ENCODE peak calls at places on chromosomes 13 and 19, in five cellular contexts. N is lung, W is uterus, C is AG04450, D is GM10248. F is an unnamed sample.
A peak's percentile ranks its signal among the peaks of the same experiment; 100 is the strongest.

GRCh38 chr13:90534617-90535340 is 812.7 kb upstream of the MIR17HG start:
- DNase-seq in N (no peak), W (no peak), C (no peak), D (no peak), F (no peak)

GRCh38 chr19:45918721-45919120 is 4.1 kb upstream of the NANOS2 start:
- DNase-seq in N (no peak), W (no peak), C (no peak), D (no peak), F (no peak)

GRCh38 chr13:31377946-31378345 is 178.2 kb downstream of the B3GLCT start:
- DNase-seq in N (no peak), W (no peak), C (no peak), D (no peak), F (no peak)

GRCh38 chr13:113098163-113098732 is 7.3 kb upstream of the F7 start:
- DNase-seq in N (no peak), W (no peak), C (no peak), D (no peak), F (no peak)

GRCh38 chr13:20713751-20714150 is 10.3 kb downstream of the IL17D start:
- DNase-seq in N (no peak), W (no peak), C (no peak), D (no peak), F (no peak)

GRCh38 chr19:12788682-12789097 is 2.6 kb upstream of the JUNB start:
- DNase-seq in N (peak; percentile 74), W (peak; percentile 79), C (no peak), D (peak; percentile 78), F (peak; percentile 86)

GRCh38 chr13:50685491-50685890 is 158.0 kb downstream of the DLEU7 start:
- DNase-seq in N (no peak), W (peak; percentile 21), C (no peak), D (no peak), F (no peak)

GRCh38 chr13:101258509-101258908 is 157.8 kb downstream of the NALCN start:
- DNase-seq in N (no peak), W (no peak), C (no peak), D (no peak), F (no peak)

GRCh38 chr13:20397896-20398295 is 127.8 kb downstream of the CRYL1 start:
- DNase-seq in N (no peak), W (no peak), C (no peak), D (no peak), F (no peak)

GRCh38 chr13:42119875-42120274 is 71.4 kb downstream of the DGKH start:
- DNase-seq in N (no peak), W (no peak), C (no peak), D (no peak), F (peak; percentile 11)

GRCh38 chr19:3061214-3062161 is 807 bp downstream of the TLE5 start:
- DNase-seq in N (no peak), W (peak; percentile 77), C (no peak), D (peak; percentile 81), F (peak; percentile 92)

GRCh38 chr13:33050161-33050560 is 33.9 kb downstream of the KL start:
- DNase-seq in N (no peak), W (no peak), C (no peak), D (no peak), F (no peak)

GRCh38 chr13:109665211-109665610 is 121.2 kb downstream of the IRS2 start:
- DNase-seq in N (no peak), W (no peak), C (no peak), D (no peak), F (no peak)

GRCh38 chr13:95301135-95301946 is at the start of gene ABCC4:
- DNase-seq in N (peak; percentile 67), W (peak; percentile 70), C (peak; percentile 27), D (peak; percentile 90), F (peak; percentile 96)

GRCh38 chr13:111346281-111346680 is 25.8 kb downstream of the TEX29 start:
- DNase-seq in N (peak; percentile 22), W (no peak), C (no peak), D (no peak), F (no peak)

GRCh38 chr13:78660130-78660857 is 1.3 kb upstream of the OBI1 start:
- DNase-seq in N (no peak), W (no peak), C (no peak), D (peak; percentile 23), F (peak; percentile 21)

GRCh38 chr13:99281811-99282263 is 23.7 kb upstream of the GPR18 start:
- DNase-seq in N (peak; percentile 64), W (peak; percentile 23), C (no peak), D (peak; percentile 42), F (peak; percentile 22)

GRCh38 chr13:24353736-24354135 is 44.4 kb downstream of the C1QTNF9 start:
- DNase-seq in N (no peak), W (no peak), C (no peak), D (no peak), F (no peak)

GRCh38 chr19:48489608-48490216 is 20.5 kb downstream of the CYTH2 start:
- DNase-seq in N (peak; percentile 80), W (peak; percentile 74), C (no peak), D (peak; percentile 85), F (peak; percentile 90)

GRCh38 chr19:1082165-1082927 is 12.8 kb downstream of the POLR2E start:
- DNase-seq in N (peak; percentile 91), W (no peak), C (no peak), D (peak; percentile 83), F (peak; percentile 91)

GRCh38 chr13:70613295-70613694 is 505.0 kb upstream of the KLHL1 start:
- DNase-seq in N (no peak), W (no peak), C (no peak), D (no peak), F (no peak)
- TF ChIP-seq CTCF in N (no peak), W (no peak), C (no peak), D (no peak), F (no peak)

GRCh38 chr13:68810660-68811059 is 1297.0 kb upstream of the ATXN8OS start:
- DNase-seq in N (no peak), W (no peak), C (no peak), D (no peak), F (no peak)
- TF ChIP-seq CTCF in N (no peak), W (no peak), C (no peak), D (peak; percentile 14), F (no peak)

GRCh38 chr13:97030705-97031452 is 36.6 kb upstream of the OXGR1 start:
- DNase-seq in N (no peak), W (no peak), C (peak; percentile 4), D (peak; percentile 17), F (peak; percentile 10)
- TF ChIP-seq CTCF in N (no peak), W (no peak), C (peak; percentile 11), D (no peak), F (no peak)

GRCh38 chr13:47549219-47549752 is 451.8 kb downstream of the SUCLA2 start:
- DNase-seq in N (no peak), W (no peak), C (no peak), D (no peak), F (no peak)
- TF ChIP-seq CTCF in N (no peak), W (no peak), C (no peak), D (no peak), F (no peak)

GRCh38 chr19:40594657-40595077 is 6.5 kb upstream of the LTBP4 start:
- DNase-seq in N (no peak), W (no peak), C (no peak), D (no peak), F (no peak)
- TF ChIP-seq CTCF in N (no peak), W (no peak), C (peak; percentile 29), D (no peak), F (no peak)

GRCh38 chr19:47272448-47273312 is 2.0 kb upstream of the INAFM1 start:
- DNase-seq in N (no peak), W (no peak), C (no peak), D (no peak), F (no peak)
- TF ChIP-seq CTCF in N (no peak), W (peak; percentile 16), C (no peak), D (no peak), F (no peak)

GRCh38 chr13:71714802-71715375 is 152.1 kb downstream of the DACH1 start:
- DNase-seq in N (no peak), W (no peak), C (no peak), D (no peak), F (no peak)
- TF ChIP-seq CTCF in N (no peak), W (no peak), C (no peak), D (no peak), F (no peak)

DNA sequence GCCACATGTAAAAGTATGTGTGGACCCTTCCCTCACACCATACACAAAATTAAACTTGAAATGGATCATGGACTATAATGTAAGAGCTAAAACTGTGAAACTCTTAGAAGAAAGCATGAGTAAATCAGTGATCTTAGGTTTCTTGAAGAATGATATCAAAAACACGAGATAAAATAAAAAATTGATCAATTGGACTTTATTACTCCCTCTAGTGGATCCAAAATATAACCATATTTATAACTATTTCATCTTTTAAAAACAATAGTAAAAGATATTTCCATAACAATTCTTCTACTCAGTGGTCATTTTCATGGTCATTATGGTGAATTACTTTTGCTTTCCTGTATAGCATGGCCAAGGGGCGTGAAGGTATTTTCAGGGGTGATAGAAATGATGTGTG is 174.6 kb upstream of the LSM14A start:
- DNase-seq in N (no peak), W (no peak), C (no peak), D (no peak), F (no peak)
- TF ChIP-seq CTCF in N (no peak), W (no peak), C (peak; percentile 26), D (no peak), F (no peak)